ENCODE peak calls at places on chromosomes 4 and X, in six cellular contexts. B is stimulated activated CD8-positive, alpha-beta memory T cell treated with anti-CD3 and anti-CD28 coated beads, Interleukin-7, amount 100 ng/mL, for 24 hours; R is mammary epithelial cell; I is ecto neural progenitor cell; O is HuH-7; N is activated naive CD8-positive, alpha-beta T cell treated with anti-CD3 and anti-CD28 coated beads, Interleukin-2, amount 10 ng/mL, durations not matched to agents 7 days and 5 days. K is an unnamed sample.

GRCh38 chr4:157713342-157713741 is 459.5 kb downstream of the GASK1B start:
- DNase-seq in B (no peak), R (peak), I (no peak), O (no peak), N (no peak), K (no peak)

GRCh38 chr4:26069218-26069617 is 155.2 kb downstream of the SMIM20 start:
- DNase-seq in B (no peak), R (no peak), I (no peak), O (peak), N (no peak), K (no peak)

GRCh38 chr4:163679189-163679588 is 184.7 kb downstream of the TMA16 start:
- DNase-seq in B (no peak), R (no peak), I (no peak), O (peak), N (no peak), K (no peak)

GRCh38 chr4:26226978-26227377 is 93.8 kb upstream of the RBPJ start:
- DNase-seq in B (no peak), R (no peak), I (no peak), O (no peak), N (no peak), K (no peak)

GRCh38 chrX:105331244-105331643 is 110.8 kb upstream of the TEX13A start:
- DNase-seq in B (no peak), R (peak), I (no peak), O (no peak), N (no peak), K (no peak)

GRCh38 chr4:183014361-183015084 is 84.5 kb upstream of the WWC2 start:
- DNase-seq in B (no peak), R (no peak), I (no peak), O (no peak), N (no peak), K (no peak)

GRCh38 chr4:67700119-67700873 is 659 bp downstream of the UBA6 start:
- DNase-seq in B (no peak), R (no peak), I (no peak), O (no peak), N (no peak), K (no peak)

GRCh38 chrX:134782796-134783195 is 124.5 kb upstream of the PLAC1 start:
- DNase-seq in B (no peak), R (peak), I (no peak), O (no peak), N (no peak), K (no peak)

GRCh38 chr4:55037728-55038127 is 87.7 kb downstream of the KDR start:
- DNase-seq in B (no peak), R (no peak), I (no peak), O (no peak), N (no peak), K (no peak)

GRCh38 chr4:12873351-12873750 is 610.8 kb downstream of the RAB28 start:
- DNase-seq in B (no peak), R (no peak), I (no peak), O (no peak), N (no peak), K (no peak)

GRCh38 chr4:88291003-88291402 is 6.6 kb upstream of the PPM1K start:
- DNase-seq in B (no peak), R (peak), I (no peak), O (no peak), N (no peak), K (peak)

GRCh38 chrX:118148737-118149136 is 32.1 kb upstream of the KLHL13 start:
- DNase-seq in B (no peak), R (no peak), I (no peak), O (no peak), N (no peak), K (no peak)

GRCh38 chr4:126784966-126785580 is 847.7 kb upstream of the INTU start:
- DNase-seq in B (no peak), R (peak), I (no peak), O (no peak), N (no peak), K (no peak)

GRCh38 chrX:68994135-68994882 is 165.5 kb downstream of the EFNB1 start:
- DNase-seq in B (no peak), R (no peak), I (no peak), O (no peak), N (no peak), K (no peak)

GRCh38 chrX:14065800-14066199 is 36.1 kb upstream of the GEMIN8 start:
- DNase-seq in B (no peak), R (no peak), I (no peak), O (no peak), N (no peak), K (no peak)

GRCh38 chr4:180710643-180711337 is 1532.4 kb upstream of the TENM3 start:
- DNase-seq in B (no peak), R (no peak), I (no peak), O (no peak), N (no peak), K (no peak)

GRCh38 chr4:154254999-154255398 is 236.6 kb downstream of the DCHS2 start:
- DNase-seq in B (no peak), R (no peak), I (no peak), O (no peak), N (no peak), K (no peak)

GRCh38 chr4:101953949-101954348 is 163.4 kb downstream of the BANK1 start:
- DNase-seq in B (no peak), R (peak), I (no peak), O (no peak), N (no peak), K (no peak)

GRCh38 chrX:47707031-47707780 is 48.2 kb upstream of the UXT start:
- DNase-seq in B (no peak), R (no peak), I (no peak), O (no peak), N (no peak), K (no peak)

GRCh38 chr4:12538162-12538561 is 946.0 kb downstream of the RAB28 start:
- DNase-seq in B (no peak), R (no peak), I (no peak), O (no peak), N (no peak), K (no peak)

K was measured in tibial nerve.